ENCODE peak calls at places on chromosomes 2 and 18, in nine cellular contexts. P is GM18507; T is lung; K is CD8-positive, alpha-beta T cell; V is fibroblast of pulmonary artery; Q is pancreas; Z is iPS-NIHi11; I is astrocyte of the spinal cord; O is GM10248. F is an unnamed sample.

GRCh38 chr2:204842731-204843490 is 297.6 kb downstream of the PARD3B start:
- DNase-seq in P (no peak), T (no peak), K (no peak), V (peak), Q (no peak), Z (no peak), I (peak), O (no peak), F (peak)

GRCh38 chr2:239880396-239880795 is 144.7 kb downstream of the NDUFA10 start:
- DNase-seq in P (no peak), T (peak), K (no peak), V (no peak), Q (no peak), Z (no peak), I (no peak), O (no peak), F (no peak)

GRCh38 chr18:76491436-76491800 is 3.6 kb downstream of the ZNF516 start:
- DNase-seq in P (peak), T (peak), K (peak), V (peak), Q (peak), Z (peak), I (peak), O (peak), F (no peak)

GRCh38 chr2:214542866-214543265 is 132.0 kb downstream of the VWC2L start:
- DNase-seq in P (no peak), T (no peak), K (no peak), V (no peak), Q (no peak), Z (no peak), I (peak), O (no peak), F (peak)

GRCh38 chr2:2850891-2851290 is 519.8 kb upstream of the MYT1L start:
- DNase-seq in P (no peak), T (no peak), K (no peak), V (no peak), Q (no peak), Z (no peak), I (no peak), O (no peak), F (no peak)

GRCh38 chr2:230913812-230914211 is 11.2 kb downstream of the GPR55 start:
- DNase-seq in P (no peak), T (no peak), K (no peak), V (no peak), Q (peak), Z (no peak), I (no peak), O (no peak), F (no peak)

GRCh38 chr18:77025123-77025522 is 107.5 kb downstream of the MBP start:
- DNase-seq in P (no peak), T (no peak), K (no peak), V (no peak), Q (no peak), Z (no peak), I (no peak), O (no peak), F (no peak)

GRCh38 chr18:3510024-3510423 is 60.1 kb downstream of the TGIF1 start:
- DNase-seq in P (no peak), T (no peak), K (no peak), V (no peak), Q (no peak), Z (no peak), I (no peak), O (no peak), F (no peak)

GRCh38 chr18:26863122-26863879 is 2.2 kb downstream of the AQP4 start:
- DNase-seq in P (no peak), T (peak), K (no peak), V (no peak), Q (peak), Z (peak), I (no peak), O (no peak), F (no peak)

GRCh38 chr2:49113046-49113445 is 41.3 kb downstream of the FSHR start:
- DNase-seq in P (no peak), T (no peak), K (no peak), V (no peak), Q (no peak), Z (no peak), I (no peak), O (no peak), F (no peak)

GRCh38 chr2:90207454-90208058 is 1516.1 kb downstream of the RPIA start:
- DNase-seq in P (no peak), T (no peak), K (no peak), V (no peak), Q (no peak), Z (peak), I (no peak), O (peak), F (peak)

GRCh38 chr2:205975082-205975949 is 110.7 kb downstream of the INO80D start:
- DNase-seq in P (no peak), T (no peak), K (no peak), V (peak), Q (peak), Z (no peak), I (peak), O (peak), F (peak)

GRCh38 chr2:30480703-30481322 is 33.8 kb downstream of the LCLAT1 start:
- DNase-seq in P (no peak), T (no peak), K (no peak), V (no peak), Q (no peak), Z (no peak), I (no peak), O (no peak), F (no peak)

GRCh38 chr2:147945660-147946059 is 74.9 kb downstream of the ORC4 start:
- DNase-seq in P (no peak), T (no peak), K (no peak), V (peak), Q (no peak), Z (peak), I (peak), O (no peak), F (no peak)

GRCh38 chr18:27954226-27954625 is 222.7 kb downstream of the CDH2 start:
- DNase-seq in P (no peak), T (no peak), K (no peak), V (peak), Q (no peak), Z (no peak), I (peak), O (no peak), F (peak)

GRCh38 chr2:46435796-46436360 is 43.5 kb upstream of the TMEM247 start:
- DNase-seq in P (no peak), T (no peak), K (no peak), V (peak), Q (no peak), Z (no peak), I (no peak), O (no peak), F (no peak)

F was measured in kidney glomerular epithelial cell.